ENCODE peak calls at places on chromosomes 13 and 19, in seven cellular contexts. T is AG10803, S is NCI-H510A treated with DMSO at 0.1 percent for 48 hours, C is heart right ventricle, K is hepatocyte, Z is fibroblast of villous mesenchyme, V is thoracic aorta. Y is an unnamed sample.

GRCh38 chr19:10686661-10687517 is 14.3 kb upstream of the QTRT1 start:
- DNase-seq in T (no peak), S (no peak), C (peak; percentile 61), K (no peak), Z (no peak), V (no peak), Y (peak; percentile 73)

GRCh38 chr19:51599084-51599483 is 28.0 kb downstream of the ZNF175 start:
- DNase-seq in T (no peak), S (no peak), C (no peak), K (no peak), Z (no peak), V (no peak), Y (no peak)

GRCh38 chr19:38381138-38381537 is 6.7 kb downstream of the GGN start:
- DNase-seq in T (no peak), S (no peak), C (no peak), K (no peak), Z (no peak), V (no peak), Y (no peak)

GRCh38 chr19:18507021-18507726 is 14.7 kb downstream of the ELL start:
- DNase-seq in T (no peak), S (no peak), C (peak; percentile 58), K (no peak), Z (peak; percentile 37), V (no peak), Y (peak; percentile 65)

GRCh38 chr19:45125975-45126493 is 33.1 kb downstream of the PPP1R37 start:
- DNase-seq in T (peak; percentile 39), S (peak; percentile 55), C (peak; percentile 48), K (peak; percentile 83), Z (peak; percentile 53), V (no peak), Y (peak; percentile 31)

GRCh38 chr13:43348397-43348796 is 325.0 kb downstream of the DNAJC15 start:
- DNase-seq in T (no peak), S (no peak), C (no peak), K (no peak), Z (no peak), V (no peak), Y (no peak)

GRCh38 chr19:4556574-4557185 is 2.8 kb downstream of the SEMA6B start:
- DNase-seq in T (no peak), S (no peak), C (no peak), K (peak; percentile 17), Z (peak; percentile 49), V (no peak), Y (no peak)

GRCh38 chr13:99757756-99758464 is 213.7 kb downstream of the ZIC5 start:
- DNase-seq in T (no peak), S (no peak), C (no peak), K (no peak), Z (no peak), V (no peak), Y (no peak)

GRCh38 chr19:50178859-50179537 is 15.9 kb upstream of the IZUMO2 start:
- DNase-seq in T (no peak), S (no peak), C (no peak), K (no peak), Z (no peak), V (no peak), Y (no peak)